ENCODE peak calls at places on chromosomes 11 and 22, in seven cellular contexts. One of them, this sample, is unnamed.
A peak's percentile ranks its signal among the peaks of the same experiment; 100 is the strongest.

GRCh38 chr11:66327171-66328035 is 8.8 kb downstream of the RIN1 start:
- DNase-seq in IMR-90: peak; percentile 64
- DNase-seq in neuronal stem cell: no peak
- DNase-seq in mesendoderm: peak; percentile 67
- DNase-seq in H9: no peak
- DNase-seq in mesenchymal stem cell: peak; percentile 84
- DNase-seq in H1: no peak
- DNase-seq in this sample: no peak

GRCh38 chr11:116072776-116073175 is 568.6 kb upstream of the CADM1 start:
- DNase-seq in IMR-90: no peak
- DNase-seq in neuronal stem cell: peak; percentile 20
- DNase-seq in mesendoderm: peak; percentile 60
- DNase-seq in H9: peak; percentile 67
- DNase-seq in mesenchymal stem cell: no peak
- DNase-seq in H1: no peak
- DNase-seq in this sample: no peak

GRCh38 chr11:12893787-12894672 is 115.1 kb upstream of the RASSF10 start:
- DNase-seq in IMR-90: peak; percentile 52
- DNase-seq in neuronal stem cell: peak; percentile 59
- DNase-seq in mesendoderm: peak; percentile 74
- DNase-seq in H9: peak; percentile 57
- DNase-seq in mesenchymal stem cell: peak; percentile 59
- DNase-seq in H1: no peak
- DNase-seq in this sample: peak; percentile 94

GRCh38 chr11:118545533-118545932 is 14.5 kb downstream of the TMEM25 start:
- DNase-seq in IMR-90: no peak
- DNase-seq in neuronal stem cell: no peak
- DNase-seq in mesendoderm: no peak
- DNase-seq in H9: no peak
- DNase-seq in mesenchymal stem cell: no peak
- DNase-seq in H1: no peak
- DNase-seq in this sample: no peak

GRCh38 chr11:47907499-47907898 is 59.3 kb upstream of the NUP160 start:
- DNase-seq in IMR-90: peak; percentile 37
- DNase-seq in neuronal stem cell: no peak
- DNase-seq in mesendoderm: no peak
- DNase-seq in H9: no peak
- DNase-seq in mesenchymal stem cell: peak; percentile 83
- DNase-seq in H1: no peak
- DNase-seq in this sample: peak; percentile 64

GRCh38 chr11:65254724-65255123 is 7.0 kb upstream of the POLA2 start:
- DNase-seq in IMR-90: peak; percentile 24
- DNase-seq in neuronal stem cell: no peak
- DNase-seq in mesendoderm: no peak
- DNase-seq in H9: no peak
- DNase-seq in mesenchymal stem cell: no peak
- DNase-seq in H1: no peak
- DNase-seq in this sample: no peak

GRCh38 chr22:30245985-30246901 is at the start of gene LIF:
- DNase-seq in IMR-90: peak; percentile 86
- DNase-seq in neuronal stem cell: no peak
- DNase-seq in mesendoderm: peak; percentile 49
- DNase-seq in H9: peak; percentile 56
- DNase-seq in mesenchymal stem cell: peak; percentile 83
- DNase-seq in H1: no peak
- DNase-seq in this sample: no peak

GRCh38 chr11:116109228-116109627 is 605.0 kb upstream of the CADM1 start:
- DNase-seq in IMR-90: peak; percentile 44
- DNase-seq in neuronal stem cell: no peak
- DNase-seq in mesendoderm: no peak
- DNase-seq in H9: peak; percentile 18
- DNase-seq in mesenchymal stem cell: peak; percentile 6
- DNase-seq in H1: no peak
- DNase-seq in this sample: peak; percentile 33

GRCh38 chr11:10164621-10165020 is 129.4 kb downstream of the SBF2 start:
- DNase-seq in IMR-90: peak; percentile 4
- DNase-seq in neuronal stem cell: no peak
- DNase-seq in mesendoderm: peak; percentile 16
- DNase-seq in H9: no peak
- DNase-seq in mesenchymal stem cell: peak; percentile 14
- DNase-seq in H1: no peak
- DNase-seq in this sample: no peak

GRCh38 chr11:75140269-75141138 is 10.4 kb upstream of the SLCO2B1 start:
- DNase-seq in IMR-90: peak; percentile 11
- DNase-seq in neuronal stem cell: peak; percentile 53
- DNase-seq in mesendoderm: peak; percentile 69
- DNase-seq in H9: peak; percentile 85
- DNase-seq in mesenchymal stem cell: peak; percentile 15
- DNase-seq in H1: peak; percentile 33
- DNase-seq in this sample: peak; percentile 37

GRCh38 chr11:2883717-2884423 is 1.7 kb downstream of the CDKN1C start:
- DNase-seq in IMR-90: no peak
- DNase-seq in neuronal stem cell: no peak
- DNase-seq in mesendoderm: no peak
- DNase-seq in H9: no peak
- DNase-seq in mesenchymal stem cell: peak; percentile 38
- DNase-seq in H1: no peak
- DNase-seq in this sample: no peak

GRCh38 chr11:24516658-24517057 is 19.8 kb downstream of the LUZP2 start:
- DNase-seq in IMR-90: no peak
- DNase-seq in neuronal stem cell: no peak
- DNase-seq in mesendoderm: no peak
- DNase-seq in H9: no peak
- DNase-seq in mesenchymal stem cell: no peak
- DNase-seq in H1: no peak
- DNase-seq in this sample: peak; percentile 0

GRCh38 chr11:86632499-86633269 is 39.7 kb downstream of the ME3 start:
- DNase-seq in IMR-90: peak; percentile 99
- DNase-seq in neuronal stem cell: peak; percentile 12
- DNase-seq in mesendoderm: peak; percentile 95
- DNase-seq in H9: peak; percentile 77
- DNase-seq in mesenchymal stem cell: peak; percentile 99
- DNase-seq in H1: peak; percentile 39
- DNase-seq in this sample: peak; percentile 62

GRCh38 chr11:130585545-130585944 is 137.1 kb downstream of the ADAMTS15 start:
- DNase-seq in IMR-90: no peak
- DNase-seq in neuronal stem cell: no peak
- DNase-seq in mesendoderm: peak; percentile 28
- DNase-seq in H9: no peak
- DNase-seq in mesenchymal stem cell: no peak
- DNase-seq in H1: no peak
- DNase-seq in this sample: no peak

GRCh38 chr11:782264-783174 is 5.2 kb upstream of the GATD1 start:
- DNase-seq in IMR-90: no peak
- DNase-seq in neuronal stem cell: no peak
- DNase-seq in mesendoderm: no peak
- DNase-seq in H9: no peak
- DNase-seq in mesenchymal stem cell: no peak
- DNase-seq in H1: no peak
- DNase-seq in this sample: no peak

GRCh38 chr11:8720376-8720775 is 37.8 kb downstream of the RPL27A start:
- DNase-seq in IMR-90: peak; percentile 18
- DNase-seq in neuronal stem cell: no peak
- DNase-seq in mesendoderm: no peak
- DNase-seq in H9: no peak
- DNase-seq in mesenchymal stem cell: peak; percentile 22
- DNase-seq in H1: no peak
- DNase-seq in this sample: no peak

GRCh38 chr22:42693763-42694683 is 26.6 kb downstream of the A4GALT start:
- DNase-seq in IMR-90: no peak
- DNase-seq in neuronal stem cell: no peak
- DNase-seq in mesendoderm: no peak
- DNase-seq in H9: no peak
- DNase-seq in mesenchymal stem cell: no peak
- DNase-seq in H1: no peak
- DNase-seq in this sample: no peak

GRCh38 chr11:134032501-134033091 is 36.3 kb upstream of the JAM3 start:
- DNase-seq in IMR-90: no peak
- DNase-seq in neuronal stem cell: no peak
- DNase-seq in mesendoderm: no peak
- DNase-seq in H9: no peak
- DNase-seq in mesenchymal stem cell: no peak
- DNase-seq in H1: no peak
- DNase-seq in this sample: no peak

GRCh38 chr11:73331138-73331916 is 23.3 kb downstream of the ARHGEF17 start:
- DNase-seq in IMR-90: peak; percentile 36
- DNase-seq in neuronal stem cell: peak; percentile 87
- DNase-seq in mesendoderm: peak; percentile 92
- DNase-seq in H9: peak; percentile 86
- DNase-seq in mesenchymal stem cell: peak; percentile 80
- DNase-seq in H1: no peak
- DNase-seq in this sample: no peak
- H3K4ac ChIP-seq in IMR-90: peak overlapping the region; percentile 95
- H3K4ac ChIP-seq in neuronal stem cell: no peak overlapping the region
- H3K4ac ChIP-seq in mesendoderm: no peak overlapping the region
- H3K4ac ChIP-seq in H9: no peak overlapping the region
- H3K4ac ChIP-seq in mesenchymal stem cell: peak overlapping the region; percentile 85
- H3K4ac ChIP-seq in H1: no peak overlapping the region
- H3K4ac ChIP-seq in this sample: peak overlapping the region; percentile 87

DNA sequence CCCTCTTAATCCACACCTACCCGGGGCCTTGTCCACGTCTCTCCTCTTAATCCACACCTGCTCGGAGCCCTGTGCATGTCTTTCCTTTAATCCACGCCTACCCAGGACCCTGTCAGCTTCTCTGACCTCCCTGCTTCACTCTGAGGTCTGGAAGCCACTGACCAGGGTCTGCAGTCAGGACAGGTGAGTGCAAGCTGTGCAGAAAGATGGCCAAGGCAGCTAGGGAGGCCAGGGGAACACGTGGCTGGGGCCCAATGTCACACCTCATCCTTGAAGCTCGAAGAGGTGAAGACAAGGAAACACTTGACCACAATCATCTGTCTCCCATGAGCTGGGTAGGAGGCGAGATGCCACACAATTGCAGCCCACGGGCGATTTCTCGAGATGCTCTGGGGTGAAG is 1516.9 kb downstream of the BRD1 start:
- DNase-seq in IMR-90: no peak
- DNase-seq in neuronal stem cell: no peak
- DNase-seq in mesendoderm: no peak
- DNase-seq in H9: no peak
- DNase-seq in mesenchymal stem cell: no peak
- DNase-seq in H1: no peak
- DNase-seq in this sample: no peak
- H3K4ac ChIP-seq in IMR-90: no peak overlapping the region
- H3K4ac ChIP-seq in neuronal stem cell: no peak overlapping the region
- H3K4ac ChIP-seq in mesendoderm: no peak overlapping the region
- H3K4ac ChIP-seq in H9: no peak overlapping the region
- H3K4ac ChIP-seq in mesenchymal stem cell: no peak overlapping the region
- H3K4ac ChIP-seq in H1: no peak overlapping the region
- H3K4ac ChIP-seq in this sample: no peak overlapping the region

GRCh38 chr11:23370580-23371275 is 510.5 kb upstream of the CCDC179 start:
- DNase-seq in IMR-90: peak; percentile 10
- DNase-seq in neuronal stem cell: no peak
- DNase-seq in mesendoderm: no peak
- DNase-seq in H9: no peak
- DNase-seq in mesenchymal stem cell: peak; percentile 4
- DNase-seq in H1: no peak
- DNase-seq in this sample: no peak
- H3K4ac ChIP-seq in IMR-90: no peak overlapping the region
- H3K4ac ChIP-seq in neuronal stem cell: no peak overlapping the region
- H3K4ac ChIP-seq in mesendoderm: no peak overlapping the region
- H3K4ac ChIP-seq in H9: no peak overlapping the region
- H3K4ac ChIP-seq in mesenchymal stem cell: no peak overlapping the region
- H3K4ac ChIP-seq in H1: no peak overlapping the region
- H3K4ac ChIP-seq in this sample: no peak overlapping the region

DNA sequence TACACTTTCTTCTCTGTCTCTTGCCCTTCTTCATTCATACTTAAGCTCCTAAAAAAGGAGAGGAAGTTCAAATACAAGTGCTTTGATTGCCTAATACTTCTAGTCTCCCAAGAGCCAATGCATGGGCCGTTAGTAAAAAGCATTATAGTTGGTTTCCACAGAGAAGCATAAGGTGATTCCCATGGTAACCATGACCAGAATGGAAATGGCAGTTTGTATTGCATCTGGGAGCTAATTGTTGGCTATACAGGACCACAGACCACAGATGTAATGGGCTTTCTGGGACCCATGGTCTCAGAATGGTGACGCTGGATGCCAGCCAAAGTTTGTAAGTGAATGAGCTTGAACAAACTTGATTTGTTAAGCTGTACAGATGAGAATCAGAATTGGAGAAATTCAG is 333.9 kb upstream of the C11orf87 start:
- DNase-seq in IMR-90: no peak
- DNase-seq in neuronal stem cell: no peak
- DNase-seq in mesendoderm: no peak
- DNase-seq in H9: no peak
- DNase-seq in mesenchymal stem cell: no peak
- DNase-seq in H1: no peak
- DNase-seq in this sample: no peak
- H3K4ac ChIP-seq in IMR-90: no peak overlapping the region
- H3K4ac ChIP-seq in neuronal stem cell: no peak overlapping the region
- H3K4ac ChIP-seq in mesendoderm: no peak overlapping the region
- H3K4ac ChIP-seq in H9: no peak overlapping the region
- H3K4ac ChIP-seq in mesenchymal stem cell: no peak overlapping the region
- H3K4ac ChIP-seq in H1: no peak overlapping the region
- H3K4ac ChIP-seq in this sample: no peak overlapping the region

GRCh38 chr11:11786234-11786633 is 55.5 kb upstream of the USP47 start:
- DNase-seq in IMR-90: no peak
- DNase-seq in neuronal stem cell: no peak
- DNase-seq in mesendoderm: peak; percentile 4
- DNase-seq in H9: no peak
- DNase-seq in mesenchymal stem cell: no peak
- DNase-seq in H1: no peak
- DNase-seq in this sample: no peak
- H3K4ac ChIP-seq in IMR-90: no peak overlapping the region
- H3K4ac ChIP-seq in neuronal stem cell: no peak overlapping the region
- H3K4ac ChIP-seq in mesendoderm: no peak overlapping the region
- H3K4ac ChIP-seq in H9: no peak overlapping the region
- H3K4ac ChIP-seq in mesenchymal stem cell: no peak overlapping the region
- H3K4ac ChIP-seq in H1: no peak overlapping the region
- H3K4ac ChIP-seq in this sample: no peak overlapping the region

GRCh38 chr22:19201130-19201857 is 22.8 kb upstream of the SLC25A1 start:
- DNase-seq in IMR-90: no peak
- DNase-seq in neuronal stem cell: no peak
- DNase-seq in mesendoderm: no peak
- DNase-seq in H9: no peak
- DNase-seq in mesenchymal stem cell: no peak
- DNase-seq in H1: no peak
- DNase-seq in this sample: no peak
- H3K4ac ChIP-seq in IMR-90: no peak overlapping the region
- H3K4ac ChIP-seq in neuronal stem cell: no peak overlapping the region
- H3K4ac ChIP-seq in mesendoderm: no peak overlapping the region
- H3K4ac ChIP-seq in H9: no peak overlapping the region
- H3K4ac ChIP-seq in mesenchymal stem cell: no peak overlapping the region
- H3K4ac ChIP-seq in H1: no peak overlapping the region
- H3K4ac ChIP-seq in this sample: no peak overlapping the region

DNA sequence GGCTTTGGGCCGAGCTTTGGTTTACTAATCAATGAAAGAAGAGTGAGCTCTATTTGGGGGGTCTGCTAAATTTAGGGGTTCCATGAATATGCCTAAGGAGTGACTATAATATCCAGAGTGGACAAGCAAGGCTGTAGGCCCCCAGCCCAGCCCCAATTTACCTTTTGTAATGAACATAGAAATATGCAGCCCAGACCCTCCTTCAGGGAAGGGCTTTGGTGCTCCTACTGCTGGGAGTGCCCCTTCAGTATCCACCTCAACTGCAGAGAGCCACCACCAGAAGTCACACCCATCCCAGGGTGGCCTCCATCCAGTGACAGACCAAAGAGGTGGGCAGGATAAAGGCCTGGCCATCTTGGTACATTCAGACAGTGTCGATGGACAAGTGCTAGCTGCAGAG is 43.1 kb downstream of the CHST1 start:
- DNase-seq in IMR-90: no peak
- DNase-seq in neuronal stem cell: no peak
- DNase-seq in mesendoderm: no peak
- DNase-seq in H9: no peak
- DNase-seq in mesenchymal stem cell: no peak
- DNase-seq in H1: no peak
- DNase-seq in this sample: no peak
- H3K4ac ChIP-seq in IMR-90: no peak overlapping the region
- H3K4ac ChIP-seq in neuronal stem cell: no peak overlapping the region
- H3K4ac ChIP-seq in mesendoderm: no peak overlapping the region
- H3K4ac ChIP-seq in H9: no peak overlapping the region
- H3K4ac ChIP-seq in mesenchymal stem cell: no peak overlapping the region
- H3K4ac ChIP-seq in H1: no peak overlapping the region
- H3K4ac ChIP-seq in this sample: no peak overlapping the region